ENCODE peak calls at places on chromosomes 4 and X, in six cellular contexts. X is left ventricle myocardium inferior; E is mesendoderm; K is ELR; B is stimulated activated CD8-positive, alpha-beta memory T cell treated with anti-CD3 and anti-CD28 coated beads, Interleukin-15, amount 100 ng/mL, for 1 hour; A is activated T-cell treated with anti-CD3 and anti-CD28 coated beads, Interleukin-2, amount 50 U/mL, for 24 hours. M is an unnamed sample.

GRCh38 chrX:72348247-72348979 is 42.7 kb upstream of the CITED1 start:
- DNase-seq in X (no peak), E (no peak), K (no peak), B (no peak), A (no peak), M (no peak)

GRCh38 chr4:61202638-61203495 is 2.7 kb downstream of the ADGRL3 start:
- DNase-seq in X (peak; percentile 13), E (peak; percentile 86), K (peak; percentile 42), B (no peak), A (no peak), M (peak; percentile 22)

GRCh38 chrX:28312259-28312658 is 275.0 kb upstream of the IL1RAPL1 start:
- DNase-seq in X (no peak), E (no peak), K (no peak), B (no peak), A (no peak), M (no peak)

GRCh38 chrX:132270021-132270420 is 50.8 kb upstream of the RAP2C start:
- DNase-seq in X (no peak), E (no peak), K (no peak), B (no peak), A (no peak), M (no peak)

GRCh38 chr4:16860506-16860905 is 37.9 kb downstream of the LDB2 start:
- DNase-seq in X (no peak), E (no peak), K (peak; percentile 91), B (no peak), A (no peak), M (no peak)

GRCh38 chr4:86848136-86848535 is 1.0 kb downstream of the SLC10A6 start:
- DNase-seq in X (no peak), E (peak; percentile 45), K (peak; percentile 37), B (no peak), A (no peak), M (no peak)

GRCh38 chrX:150730719-150731118 is 37.5 kb downstream of the MTMR1 start:
- DNase-seq in X (no peak), E (no peak), K (peak; percentile 43), B (no peak), A (no peak), M (no peak)

GRCh38 chrX:85611926-85612325 is 232.5 kb upstream of the POF1B start:
- DNase-seq in X (no peak), E (no peak), K (peak; percentile 1), B (no peak), A (no peak), M (no peak)

GRCh38 chrX:10158279-10158939 is 1.6 kb downstream of the CLCN4 start:
- DNase-seq in X (peak; percentile 19), E (peak; percentile 61), K (no peak), B (no peak), A (no peak), M (no peak)

GRCh38 chrX:22060451-22060940 is 28.4 kb downstream of the PHEX start:
- DNase-seq in X (no peak), E (no peak), K (peak; percentile 30), B (no peak), A (no peak), M (no peak)

GRCh38 chr4:109645874-109646591 is 57.2 kb downstream of the CASP6 start:
- DNase-seq in X (no peak), E (no peak), K (no peak), B (no peak), A (no peak), M (no peak)

GRCh38 chr4:110231869-110232268 is 33.5 kb upstream of the ELOVL6 start:
- DNase-seq in X (no peak), E (no peak), K (no peak), B (no peak), A (no peak), M (no peak)

GRCh38 chr4:141759796-141760425 is 123.5 kb downstream of the IL15 start:
- DNase-seq in X (no peak), E (no peak), K (peak; percentile 55), B (no peak), A (no peak), M (no peak)

GRCh38 chr4:13640149-13640671 is 12.7 kb upstream of the BOD1L1 start:
- DNase-seq in X (no peak), E (peak; percentile 90), K (peak; percentile 93), B (no peak), A (no peak), M (no peak)

GRCh38 chrX:24026403-24026801 is 584 bp downstream of the KLHL15 start:
- DNase-seq in X (no peak), E (peak; percentile 22), K (no peak), B (no peak), A (no peak), M (no peak)

GRCh38 chr4:156516698-156517097 is 454.9 kb downstream of the PDGFC start:
- DNase-seq in X (no peak), E (no peak), K (no peak), B (no peak), A (no peak), M (no peak)